ENCODE peak calls at places on chromosomes 2 and 18, in five cellular contexts. N, X, Y, Z and A are unnamed samples. For H3K4me1, the result is how much of the 10 kb centered on the place peaks cover.

GRCh38 chr2:233275223-233275622 is 23.8 kb downstream of the ATG16L1 start:
- ATAC-seq in Y (no peak), Z (no peak), N (no peak), X (no peak), A (no peak)

GRCh38 chr2:207786956-207787516 is 17.3 kb upstream of the FZD5 start:
- ATAC-seq in N (no peak), X (no peak), Z (no peak), Y (no peak), A (no peak)

GRCh38 chr18:73679941-73680700 is 467.5 kb downstream of the FBXO15 start:
- ATAC-seq in N (no peak), Z (no peak), Y (no peak), X (no peak), A (no peak)

GRCh38 chr2:98438190-98439133 is 6.2 kb upstream of the INPP4A start:
- ATAC-seq in X (no peak), Y (no peak), N (peak), Z (no peak), A (no peak)

GRCh38 chr2:27016801-27017325 is 15.9 kb upstream of the TMEM214 start:
- ATAC-seq in N (peak), Y (peak), Z (peak), X (peak), A (no peak)

GRCh38 chr18:5895886-5896740 is 791 bp upstream of the TMEM200C start:
- ATAC-seq in X (no peak), Y (peak), N (no peak), Z (peak), A (peak)

GRCh38 chr18:22609642-22610041 is 191.9 kb upstream of the CTAGE1 start:
- ATAC-seq in X (peak), N (no peak), Y (peak), Z (no peak), A (peak)

GRCh38 chr2:160019374-160020098 is 42.9 kb downstream of the PLA2R1 start:
- ATAC-seq in Y (no peak), X (no peak), N (no peak), Z (no peak), A (no peak)

GRCh38 chr2:162298669-162299335 is 19.7 kb downstream of the IFIH1 start:
- ATAC-seq in N (no peak), Y (no peak), Z (no peak), X (no peak), A (no peak)

GRCh38 chr18:22102948-22103663 is 66.3 kb upstream of the GATA6 start:
- ATAC-seq in X (no peak), Y (no peak), N (no peak), Z (no peak), A (no peak)

GRCh38 chr2:68925298-68925885 is 27.3 kb downstream of the GKN2 start:
- ATAC-seq in N (peak), Y (peak), X (peak), Z (peak), A (no peak)

GRCh38 chr2:108323619-108324018 is 34.9 kb downstream of the SULT1C2 start:
- ATAC-seq in Y (no peak), N (no peak), X (no peak), Z (no peak), A (no peak)

GRCh38 chr2:26172866-26173595 is at the start of gene GAREM2:
- ATAC-seq in N (peak), Y (peak), X (peak), Z (peak), A (no peak)

GRCh38 chr18:10404148-10404547 is 50.3 kb upstream of the APCDD1 start:
- ATAC-seq in Y (no peak), N (no peak), X (no peak), Z (no peak), A (no peak)

GRCh38 chr18:48914581-48915251 is 36.0 kb downstream of the SMAD7 start:
- ATAC-seq in Y (no peak), Z (no peak), X (no peak), N (no peak), A (no peak)

GRCh38 chr2:20976527-20976926 is 67.3 kb downstream of the APOB start:
- ATAC-seq in X (no peak), Y (no peak), N (no peak), Z (no peak), A (no peak)

GRCh38 chr2:20972110-20972509 is 71.8 kb downstream of the APOB start:
- ATAC-seq in Y (no peak), X (no peak), N (no peak), Z (no peak), A (peak)

GRCh38 chr2:20972792-20973565 is 70.9 kb downstream of the APOB start:
- ATAC-seq in Y (no peak), X (no peak), N (no peak), Z (no peak), A (peak)

DNA sequence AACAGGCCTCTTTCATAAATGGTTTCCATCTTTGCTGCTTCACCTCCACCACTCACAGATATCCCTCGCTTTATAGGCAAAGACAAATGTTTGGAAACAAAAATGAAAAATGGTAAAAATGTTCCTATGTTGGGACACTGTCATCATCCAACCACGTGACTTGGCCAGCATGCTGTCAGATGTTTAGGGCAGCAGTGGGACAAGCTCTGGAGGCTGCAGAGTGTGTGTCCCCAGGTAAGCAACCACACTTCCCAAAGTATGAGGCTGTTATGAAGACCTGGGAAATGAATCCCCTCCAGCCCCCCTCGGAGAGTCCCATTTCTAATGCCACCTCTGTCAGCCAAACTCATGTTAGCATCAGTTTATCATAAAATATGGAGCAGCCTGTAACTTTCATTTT is 66.4 kb downstream of the APOB start:
- ATAC-seq in X (no peak), Y (no peak), N (no peak), Z (no peak), A (peak)
- TF ChIP-seq POLR2AphosphoS5 in X (no peak), Y (no peak), N (no peak), Z (no peak), A (peak)

GRCh38 chr2:140797718-140798117 is 1333.1 kb downstream of the LRP1B start:
- ATAC-seq in X (peak), Z (no peak), Y (no peak), N (peak), A (no peak)
- H3K27ac ChIP-seq in X (no peak), Z (no peak), Y (no peak), N (no peak), A (no peak)

GRCh38 chr2:218362606-218363005 is 5.9 kb downstream of the CATIP start:
- ATAC-seq in Y (no peak), Z (no peak), N (peak), X (no peak), A (no peak)
- H3K4me1 ChIP-seq in Y (under half), Z (under half), N (under half), X (under half), A (under half)

DNA sequence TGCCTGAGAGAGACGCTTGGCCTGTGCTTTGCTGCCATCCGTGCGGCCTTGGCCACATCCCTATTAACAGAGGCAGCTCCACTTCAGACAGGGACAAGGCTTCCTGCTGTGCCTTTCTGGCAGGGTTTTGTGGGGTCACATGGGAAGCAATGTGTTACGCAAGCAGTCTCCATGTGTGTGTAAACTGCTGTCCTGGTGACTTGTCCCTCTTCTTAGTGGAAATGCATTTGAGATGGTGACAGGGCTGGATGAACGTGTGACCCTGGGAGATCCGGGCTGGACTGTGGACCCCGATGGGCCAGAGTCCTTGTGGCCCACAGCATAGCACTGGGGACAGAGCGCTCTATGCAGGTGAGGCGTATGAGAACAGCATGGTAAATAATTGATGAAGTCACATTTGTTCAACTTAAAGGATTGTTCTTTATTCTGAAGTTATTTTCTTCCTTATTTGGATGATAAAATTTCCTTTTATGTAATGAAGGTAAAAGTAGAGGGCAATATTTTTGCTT is 23.2 kb downstream of the ASB1 start:
- ATAC-seq in Z (no peak), N (no peak), Y (peak), X (no peak), A (peak)
- TF ChIP-seq POLR2AphosphoS5 in Z (no peak), N (no peak), Y (no peak), X (no peak), A (no peak)

GRCh38 chr18:11955299-11956029 is 25.8 kb upstream of the IMPA2 start:
- ATAC-seq in Z (peak), X (no peak), N (no peak), Y (peak), A (peak)
- H3K27ac ChIP-seq in Z (peak), X (no peak), N (no peak), Y (peak), A (peak)

GRCh38 chr2:167697961-167698360 is 549.4 kb downstream of the STK39 start:
- ATAC-seq in N (no peak), Z (no peak), Y (no peak), X (no peak), A (no peak)

GRCh38 chr2:167706800-167707199 is 540.6 kb downstream of the STK39 start:
- ATAC-seq in N (no peak), Z (no peak), X (no peak), Y (no peak), A (no peak)

GRCh38 chr2:167697194-167697593 is 550.2 kb downstream of the STK39 start:
- ATAC-seq in X (no peak), Y (no peak), N (no peak), Z (no peak), A (no peak)

GRCh38 chr2:167702227-167702626 is 545.2 kb downstream of the STK39 start:
- ATAC-seq in Z (no peak), N (no peak), Y (no peak), X (no peak), A (no peak)
- H3K4me1 ChIP-seq in Z (under half), N (under half), Y (under half), X (under half), A (under half)

GRCh38 chr2:63050186-63050915 is at the start of gene OTX1:
- ATAC-seq in Y (peak), X (peak), Z (peak), N (peak), A (peak)
- TF ChIP-seq POLR2AphosphoS5 in Y (peak), X (peak), Z (peak), N (no peak), A (no peak)